ENCODE peak calls at places on chromosomes 16 and 17, in eight cellular contexts. One of them, this sample, is unnamed.

GRCh38 chr16:23748630-23749029 is 6.2 kb upstream of the CHP2 start:
- DNase-seq in neural progenitor cell: no peak
- DNase-seq in AG10803: no peak
- DNase-seq in left ventricle myocardium inferior: no peak
- DNase-seq in fibroblast of the aortic adventitia: no peak
- DNase-seq in psoas muscle: no peak
- DNase-seq in endodermal cell: no peak
- DNase-seq in cardiac fibroblast: no peak
- DNase-seq in this sample: no peak

GRCh38 chr17:13086142-13086769 is 68.4 kb upstream of the ELAC2 start:
- DNase-seq in cardiac fibroblast: peak
- DNase-seq in endodermal cell: no peak
- DNase-seq in psoas muscle: no peak
- DNase-seq in fibroblast of the aortic adventitia: peak
- DNase-seq in left ventricle myocardium inferior: peak
- DNase-seq in neural progenitor cell: no peak
- DNase-seq in AG10803: peak
- DNase-seq in this sample: no peak

GRCh38 chr17:2202302-2202995 is 101.1 kb downstream of the SMG6 start:
- DNase-seq in AG10803: no peak
- DNase-seq in fibroblast of the aortic adventitia: no peak
- DNase-seq in cardiac fibroblast: no peak
- DNase-seq in psoas muscle: no peak
- DNase-seq in left ventricle myocardium inferior: no peak
- DNase-seq in endodermal cell: no peak
- DNase-seq in neural progenitor cell: no peak
- DNase-seq in this sample: no peak

GRCh38 chr16:47162670-47163420 is 19.1 kb upstream of the NETO2 start:
- DNase-seq in left ventricle myocardium inferior: no peak
- DNase-seq in fibroblast of the aortic adventitia: peak
- DNase-seq in psoas muscle: no peak
- DNase-seq in neural progenitor cell: no peak
- DNase-seq in cardiac fibroblast: no peak
- DNase-seq in endodermal cell: no peak
- DNase-seq in AG10803: no peak
- DNase-seq in this sample: no peak

GRCh38 chr17:10738516-10739258 is 8.9 kb upstream of the TMEM220 start:
- DNase-seq in AG10803: no peak
- DNase-seq in psoas muscle: no peak
- DNase-seq in fibroblast of the aortic adventitia: peak
- DNase-seq in left ventricle myocardium inferior: no peak
- DNase-seq in cardiac fibroblast: no peak
- DNase-seq in endodermal cell: peak
- DNase-seq in neural progenitor cell: no peak
- DNase-seq in this sample: no peak

GRCh38 chr17:74797824-74798223 is 21.7 kb upstream of the NAT9 start:
- DNase-seq in psoas muscle: no peak
- DNase-seq in left ventricle myocardium inferior: no peak
- DNase-seq in fibroblast of the aortic adventitia: no peak
- DNase-seq in AG10803: no peak
- DNase-seq in cardiac fibroblast: no peak
- DNase-seq in endodermal cell: no peak
- DNase-seq in neural progenitor cell: no peak
- DNase-seq in this sample: no peak

GRCh38 chr17:33016920-33017319 is 25.3 kb downstream of the SPACA3 start:
- DNase-seq in endodermal cell: peak
- DNase-seq in neural progenitor cell: peak
- DNase-seq in fibroblast of the aortic adventitia: no peak
- DNase-seq in psoas muscle: no peak
- DNase-seq in cardiac fibroblast: no peak
- DNase-seq in left ventricle myocardium inferior: no peak
- DNase-seq in AG10803: no peak
- DNase-seq in this sample: no peak

GRCh38 chr16:30744146-30744545 is 4.1 kb upstream of the PHKG2 start:
- DNase-seq in cardiac fibroblast: no peak
- DNase-seq in AG10803: no peak
- DNase-seq in fibroblast of the aortic adventitia: no peak
- DNase-seq in neural progenitor cell: no peak
- DNase-seq in left ventricle myocardium inferior: peak
- DNase-seq in psoas muscle: peak
- DNase-seq in endodermal cell: no peak
- DNase-seq in this sample: no peak

GRCh38 chr16:16083421-16084156 is 134.2 kb downstream of the ABCC1 start:
- DNase-seq in cardiac fibroblast: peak
- DNase-seq in AG10803: no peak
- DNase-seq in neural progenitor cell: no peak
- DNase-seq in left ventricle myocardium inferior: no peak
- DNase-seq in fibroblast of the aortic adventitia: peak
- DNase-seq in endodermal cell: no peak
- DNase-seq in psoas muscle: no peak
- DNase-seq in this sample: peak

GRCh38 chr17:46772013-46772878 is 46.2 kb downstream of the WNT3 start:
- DNase-seq in endodermal cell: peak
- DNase-seq in AG10803: peak
- DNase-seq in fibroblast of the aortic adventitia: no peak
- DNase-seq in psoas muscle: peak
- DNase-seq in cardiac fibroblast: no peak
- DNase-seq in left ventricle myocardium inferior: peak
- DNase-seq in neural progenitor cell: peak
- DNase-seq in this sample: no peak

GRCh38 chr17:21674242-21674731 is 18.0 kb upstream of the KCNJ18 start:
- DNase-seq in neural progenitor cell: no peak
- DNase-seq in left ventricle myocardium inferior: no peak
- DNase-seq in fibroblast of the aortic adventitia: no peak
- DNase-seq in endodermal cell: peak
- DNase-seq in cardiac fibroblast: no peak
- DNase-seq in AG10803: no peak
- DNase-seq in psoas muscle: no peak
- DNase-seq in this sample: no peak

GRCh38 chr17:4591529-4591928 is 7.2 kb downstream of the SMTNL2 start:
- DNase-seq in endodermal cell: no peak
- DNase-seq in fibroblast of the aortic adventitia: peak
- DNase-seq in AG10803: no peak
- DNase-seq in left ventricle myocardium inferior: no peak
- DNase-seq in neural progenitor cell: no peak
- DNase-seq in psoas muscle: peak
- DNase-seq in cardiac fibroblast: peak
- DNase-seq in this sample: peak

GRCh38 chr17:18960803-18961511 is 9.0 kb downstream of the SLC5A10 start:
- DNase-seq in left ventricle myocardium inferior: peak
- DNase-seq in AG10803: peak
- DNase-seq in psoas muscle: peak
- DNase-seq in fibroblast of the aortic adventitia: peak
- DNase-seq in endodermal cell: peak
- DNase-seq in cardiac fibroblast: peak
- DNase-seq in neural progenitor cell: peak
- DNase-seq in this sample: peak

GRCh38 chr16:46972429-46972970 is 974 bp downstream of the DNAJA2 start:
- DNase-seq in neural progenitor cell: no peak
- DNase-seq in endodermal cell: no peak
- DNase-seq in psoas muscle: no peak
- DNase-seq in cardiac fibroblast: peak
- DNase-seq in fibroblast of the aortic adventitia: peak
- DNase-seq in left ventricle myocardium inferior: no peak
- DNase-seq in AG10803: peak
- DNase-seq in this sample: peak

GRCh38 chr16:502179-502943 is 25.2 kb upstream of the CAPN15 start:
- DNase-seq in neural progenitor cell: no peak
- DNase-seq in psoas muscle: no peak
- DNase-seq in fibroblast of the aortic adventitia: no peak
- DNase-seq in left ventricle myocardium inferior: no peak
- DNase-seq in cardiac fibroblast: no peak
- DNase-seq in endodermal cell: no peak
- DNase-seq in AG10803: no peak
- DNase-seq in this sample: no peak

GRCh38 chr16:50709061-50709695 is 15.8 kb downstream of the NOD2 start:
- DNase-seq in left ventricle myocardium inferior: no peak
- DNase-seq in neural progenitor cell: no peak
- DNase-seq in psoas muscle: no peak
- DNase-seq in AG10803: no peak
- DNase-seq in endodermal cell: no peak
- DNase-seq in fibroblast of the aortic adventitia: no peak
- DNase-seq in cardiac fibroblast: no peak
- DNase-seq in this sample: no peak
- TF ChIP-seq CTCF in left ventricle myocardium inferior: no peak
- TF ChIP-seq CTCF in neural progenitor cell: no peak
- TF ChIP-seq CTCF in psoas muscle: no peak
- TF ChIP-seq CTCF in AG10803: no peak
- TF ChIP-seq CTCF in endodermal cell: no peak
- TF ChIP-seq CTCF in fibroblast of the aortic adventitia: no peak
- TF ChIP-seq CTCF in cardiac fibroblast: no peak
- TF ChIP-seq CTCF in this sample: no peak

GRCh38 chr17:49496866-49497146 is 1.7 kb downstream of the NGFR start:
- DNase-seq in endodermal cell: no peak
- DNase-seq in fibroblast of the aortic adventitia: no peak
- DNase-seq in psoas muscle: no peak
- DNase-seq in left ventricle myocardium inferior: no peak
- DNase-seq in AG10803: no peak
- DNase-seq in cardiac fibroblast: no peak
- DNase-seq in neural progenitor cell: no peak
- DNase-seq in this sample: no peak

GRCh38 chr17:49495842-49496182 is 719 bp downstream of the NGFR start:
- DNase-seq in AG10803: no peak
- DNase-seq in neural progenitor cell: peak
- DNase-seq in fibroblast of the aortic adventitia: no peak
- DNase-seq in left ventricle myocardium inferior: no peak
- DNase-seq in cardiac fibroblast: no peak
- DNase-seq in endodermal cell: peak
- DNase-seq in psoas muscle: peak
- DNase-seq in this sample: no peak

GRCh38 chr17:49494937-49495841 is at the start of gene NGFR:
- DNase-seq in AG10803: no peak
- DNase-seq in cardiac fibroblast: peak
- DNase-seq in psoas muscle: peak
- DNase-seq in endodermal cell: peak
- DNase-seq in left ventricle myocardium inferior: peak
- DNase-seq in fibroblast of the aortic adventitia: no peak
- DNase-seq in neural progenitor cell: peak
- DNase-seq in this sample: no peak

GRCh38 chr17:49496183-49496865 is 1.2 kb downstream of the NGFR start:
- DNase-seq in fibroblast of the aortic adventitia: peak
- DNase-seq in cardiac fibroblast: peak
- DNase-seq in neural progenitor cell: peak
- DNase-seq in AG10803: peak
- DNase-seq in left ventricle myocardium inferior: peak
- DNase-seq in psoas muscle: peak
- DNase-seq in endodermal cell: peak
- DNase-seq in this sample: peak

GRCh38 chr17:49494399-49494798 is 694 bp upstream of the NGFR start:
- DNase-seq in left ventricle myocardium inferior: no peak
- DNase-seq in neural progenitor cell: no peak
- DNase-seq in cardiac fibroblast: no peak
- DNase-seq in psoas muscle: no peak
- DNase-seq in endodermal cell: no peak
- DNase-seq in AG10803: no peak
- DNase-seq in fibroblast of the aortic adventitia: no peak
- DNase-seq in this sample: no peak
- H3K4me3 ChIP-seq in left ventricle myocardium inferior: peak
- H3K4me3 ChIP-seq in neural progenitor cell: peak
- H3K4me3 ChIP-seq in cardiac fibroblast: no peak
- H3K4me3 ChIP-seq in psoas muscle: no peak
- H3K4me3 ChIP-seq in endodermal cell: no peak
- H3K4me3 ChIP-seq in AG10803: no peak
- H3K4me3 ChIP-seq in fibroblast of the aortic adventitia: no peak
- H3K4me3 ChIP-seq in this sample: no peak

DNA sequence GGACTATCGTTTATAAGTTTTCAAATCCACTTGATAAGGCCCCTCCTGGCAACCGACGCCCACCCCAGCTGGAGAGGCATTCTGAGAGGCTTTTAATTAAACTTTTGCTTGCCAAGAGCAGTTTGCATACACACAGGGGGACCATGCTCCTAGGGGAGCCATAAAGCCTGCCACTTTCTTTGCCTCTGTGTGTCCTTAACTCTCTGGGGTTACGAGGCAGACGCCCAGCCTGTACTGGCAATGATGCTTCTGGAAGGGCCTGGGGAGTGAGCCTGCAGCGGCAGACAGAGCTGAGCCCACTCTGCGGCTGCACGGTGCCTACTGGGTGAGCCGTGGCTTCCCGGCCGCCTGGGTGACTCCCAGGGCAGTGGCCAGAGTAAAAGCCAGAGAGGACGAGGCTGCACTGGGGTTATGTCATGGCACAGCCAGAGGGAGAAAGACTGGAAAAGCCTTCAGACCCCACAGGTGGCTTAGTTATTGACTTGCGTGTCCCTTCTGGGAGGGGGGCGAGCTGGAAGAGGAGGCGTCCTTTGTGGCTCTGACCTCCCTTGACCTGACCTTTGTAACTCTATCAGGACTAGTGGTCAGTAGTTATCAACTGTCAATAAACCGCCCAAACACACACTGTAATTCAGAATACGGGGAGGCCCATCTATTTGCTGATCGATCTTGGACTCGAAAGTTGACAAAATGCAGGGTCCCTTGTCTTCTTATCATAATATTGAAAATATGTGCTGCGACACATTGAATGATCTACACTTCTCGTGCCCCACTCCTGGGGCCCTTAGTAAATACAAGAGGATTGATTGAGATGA is 385.8 kb upstream of the ZFHX3 start:
- DNase-seq in neural progenitor cell: peak
- DNase-seq in left ventricle myocardium inferior: no peak
- DNase-seq in endodermal cell: no peak
- DNase-seq in cardiac fibroblast: no peak
- DNase-seq in psoas muscle: no peak
- DNase-seq in fibroblast of the aortic adventitia: no peak
- DNase-seq in AG10803: no peak
- DNase-seq in this sample: no peak
- TF ChIP-seq CTCF in neural progenitor cell: no peak
- TF ChIP-seq CTCF in left ventricle myocardium inferior: no peak
- TF ChIP-seq CTCF in endodermal cell: no peak
- TF ChIP-seq CTCF in cardiac fibroblast: no peak
- TF ChIP-seq CTCF in psoas muscle: no peak
- TF ChIP-seq CTCF in fibroblast of the aortic adventitia: no peak
- TF ChIP-seq CTCF in AG10803: no peak
- TF ChIP-seq CTCF in this sample: no peak

GRCh38 chr16:12259258-12259657 is 282.7 kb downstream of the SNX29 start:
- DNase-seq in fibroblast of the aortic adventitia: no peak
- DNase-seq in psoas muscle: no peak
- DNase-seq in neural progenitor cell: no peak
- DNase-seq in AG10803: no peak
- DNase-seq in cardiac fibroblast: no peak
- DNase-seq in endodermal cell: no peak
- DNase-seq in left ventricle myocardium inferior: no peak
- DNase-seq in this sample: no peak

GRCh38 chr16:12257926-12258561 is 281.5 kb downstream of the SNX29 start:
- DNase-seq in fibroblast of the aortic adventitia: no peak
- DNase-seq in neural progenitor cell: peak
- DNase-seq in endodermal cell: peak
- DNase-seq in psoas muscle: no peak
- DNase-seq in cardiac fibroblast: no peak
- DNase-seq in left ventricle myocardium inferior: no peak
- DNase-seq in AG10803: no peak
- DNase-seq in this sample: no peak

GRCh38 chr16:12260647-12261262 is 284.2 kb downstream of the SNX29 start:
- DNase-seq in psoas muscle: no peak
- DNase-seq in endodermal cell: peak
- DNase-seq in fibroblast of the aortic adventitia: no peak
- DNase-seq in cardiac fibroblast: peak
- DNase-seq in neural progenitor cell: peak
- DNase-seq in left ventricle myocardium inferior: no peak
- DNase-seq in AG10803: no peak
- DNase-seq in this sample: peak

GRCh38 chr16:12258806-12259205 is 282.3 kb downstream of the SNX29 start:
- DNase-seq in AG10803: no peak
- DNase-seq in neural progenitor cell: no peak
- DNase-seq in fibroblast of the aortic adventitia: no peak
- DNase-seq in cardiac fibroblast: no peak
- DNase-seq in endodermal cell: no peak
- DNase-seq in left ventricle myocardium inferior: no peak
- DNase-seq in psoas muscle: no peak
- DNase-seq in this sample: no peak

GRCh38 chr16:12260119-12260646 is 283.6 kb downstream of the SNX29 start:
- DNase-seq in left ventricle myocardium inferior: no peak
- DNase-seq in endodermal cell: no peak
- DNase-seq in neural progenitor cell: no peak
- DNase-seq in fibroblast of the aortic adventitia: no peak
- DNase-seq in psoas muscle: no peak
- DNase-seq in cardiac fibroblast: no peak
- DNase-seq in AG10803: no peak
- DNase-seq in this sample: no peak
- H3K4me3 ChIP-seq in left ventricle myocardium inferior: no peak
- H3K4me3 ChIP-seq in endodermal cell: no peak
- H3K4me3 ChIP-seq in neural progenitor cell: no peak
- H3K4me3 ChIP-seq in fibroblast of the aortic adventitia: no peak
- H3K4me3 ChIP-seq in psoas muscle: no peak
- H3K4me3 ChIP-seq in cardiac fibroblast: no peak
- H3K4me3 ChIP-seq in AG10803: no peak
- H3K4me3 ChIP-seq in this sample: no peak